ENCODE peak calls at places on chromosomes 11 and 22, in eight cellular contexts. Q, R, V, G, E, T, O and F are unnamed samples. For H3K9me3, the result is how much of the 10 kb centered on the place peaks cover.

GRCh38 chr22:38739300-38740055 is 16.3 kb downstream of the SUN2 start:
- DNase-seq in Q (no peak), R (no peak), V (no peak), G (no peak), E (no peak), T (no peak), O (no peak), F (peak)

GRCh38 chr11:65116370-65117205 is 913 bp downstream of the ZNHIT2 start:
- DNase-seq in Q (peak), R (peak), V (no peak), G (peak), E (no peak), T (peak), O (peak), F (no peak)

GRCh38 chr11:843818-844692 is 1.4 kb downstream of the TSPAN4 start:
- DNase-seq in Q (peak), R (peak), V (peak), G (peak), E (no peak), T (peak), O (peak), F (peak)

GRCh38 chr11:73995731-73996130 is 13.1 kb upstream of the UCP2 start:
- DNase-seq in Q (no peak), R (no peak), V (no peak), G (no peak), E (no peak), T (no peak), O (no peak), F (no peak)

GRCh38 chr11:92702037-92702436 is 267.4 kb upstream of the MTNR1B start:
- DNase-seq in Q (no peak), R (peak), V (no peak), G (no peak), E (no peak), T (no peak), O (no peak), F (no peak)

GRCh38 chr11:36487619-36488018 is 22.5 kb downstream of the TRAF6 start:
- DNase-seq in Q (no peak), R (no peak), V (no peak), G (no peak), E (no peak), T (no peak), O (no peak), F (no peak)

GRCh38 chr11:94583885-94584500 is 16.8 kb downstream of the PIWIL4 start:
- DNase-seq in Q (no peak), R (peak), V (no peak), G (no peak), E (no peak), T (no peak), O (peak), F (no peak)

GRCh38 chr22:39417641-39418040 is 18.1 kb downstream of the TAB1 start:
- DNase-seq in Q (no peak), R (no peak), V (no peak), G (no peak), E (no peak), T (peak), O (no peak), F (no peak)

GRCh38 chr11:86987687-86988086 is 32.5 kb upstream of the FZD4 start:
- DNase-seq in Q (no peak), R (no peak), V (no peak), G (no peak), E (no peak), T (no peak), O (no peak), F (no peak)

GRCh38 chr11:27571151-27571840 is 64.7 kb upstream of the LIN7C start:
- DNase-seq in Q (no peak), R (peak), V (no peak), G (no peak), E (no peak), T (no peak), O (no peak), F (no peak)

DNA sequence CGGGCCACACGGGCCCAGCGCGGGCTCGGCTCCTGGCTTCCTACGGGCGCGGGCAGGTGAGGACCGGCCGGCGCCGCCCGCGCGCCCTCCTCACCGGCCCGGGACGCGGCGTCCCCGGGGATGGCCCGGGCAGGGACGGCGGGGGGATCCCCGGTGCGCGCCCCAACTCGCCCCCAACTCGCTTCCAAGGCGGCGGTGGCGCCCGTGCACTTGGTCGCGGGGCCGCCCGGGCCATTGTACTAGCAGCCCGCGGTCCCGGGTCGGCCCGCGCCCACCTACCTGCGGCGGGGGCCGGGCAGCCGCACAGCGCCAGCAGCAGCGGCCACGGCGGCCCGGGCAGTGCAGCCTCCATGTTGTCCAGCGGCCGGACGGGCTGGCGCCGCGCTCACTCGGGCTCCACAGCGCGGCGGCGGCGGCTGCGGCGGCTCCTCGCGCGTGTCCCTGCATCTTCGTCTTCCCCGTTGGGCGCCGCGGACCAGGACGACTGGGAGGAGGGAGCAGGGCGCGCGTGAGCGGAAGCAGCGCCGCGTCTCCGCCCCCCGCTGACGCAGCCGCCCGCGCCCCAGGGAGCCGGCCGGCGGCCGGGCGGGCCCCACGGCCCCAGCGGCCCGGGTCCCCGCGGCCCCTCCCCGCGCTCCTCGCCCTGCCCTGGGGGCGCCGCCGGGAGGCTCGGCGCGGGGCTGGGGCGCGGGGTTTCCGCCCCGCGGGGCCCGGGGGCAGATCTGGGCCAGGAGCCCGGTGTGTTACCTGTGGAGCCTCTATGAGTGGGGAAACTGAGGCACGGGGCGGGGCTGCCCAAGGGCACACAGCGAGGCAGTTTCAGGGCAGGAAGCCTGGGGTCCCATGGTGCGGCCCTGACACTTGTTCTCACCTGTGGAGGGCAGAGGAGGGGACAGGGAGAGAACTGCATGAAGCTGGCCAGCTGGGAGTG is 159.3 kb upstream of the GRK3 start:
- DNase-seq in Q (peak), R (peak), V (peak), G (peak), E (no peak), T (peak), O (peak), F (peak)
- TF ChIP-seq POLR2A in Q (peak), R (peak), V (peak), G (peak), E (no peak), T (no peak), O (peak), F (no peak)

GRCh38 chr11:102974552-102975280 is 19.2 kb upstream of the MMP13 start:
- DNase-seq in Q (no peak), R (peak), V (no peak), G (no peak), E (no peak), T (no peak), O (no peak), F (no peak)

GRCh38 chr11:102966011-102966410 is 10.5 kb upstream of the MMP13 start:
- DNase-seq in Q (no peak), R (no peak), V (no peak), G (no peak), E (no peak), T (no peak), O (no peak), F (no peak)

GRCh38 chr11:102967497-102967896 is 12.0 kb upstream of the MMP13 start:
- DNase-seq in Q (no peak), R (no peak), V (no peak), G (no peak), E (no peak), T (no peak), O (no peak), F (no peak)

GRCh38 chr11:102971766-102972165 is 16.2 kb upstream of the MMP13 start:
- DNase-seq in Q (no peak), R (peak), V (no peak), G (no peak), E (no peak), T (no peak), O (no peak), F (no peak)
- H3K4me3 ChIP-seq in Q (no peak), R (no peak), V (no peak), G (no peak), E (no peak), T (no peak), O (no peak), F (no peak)

DNA sequence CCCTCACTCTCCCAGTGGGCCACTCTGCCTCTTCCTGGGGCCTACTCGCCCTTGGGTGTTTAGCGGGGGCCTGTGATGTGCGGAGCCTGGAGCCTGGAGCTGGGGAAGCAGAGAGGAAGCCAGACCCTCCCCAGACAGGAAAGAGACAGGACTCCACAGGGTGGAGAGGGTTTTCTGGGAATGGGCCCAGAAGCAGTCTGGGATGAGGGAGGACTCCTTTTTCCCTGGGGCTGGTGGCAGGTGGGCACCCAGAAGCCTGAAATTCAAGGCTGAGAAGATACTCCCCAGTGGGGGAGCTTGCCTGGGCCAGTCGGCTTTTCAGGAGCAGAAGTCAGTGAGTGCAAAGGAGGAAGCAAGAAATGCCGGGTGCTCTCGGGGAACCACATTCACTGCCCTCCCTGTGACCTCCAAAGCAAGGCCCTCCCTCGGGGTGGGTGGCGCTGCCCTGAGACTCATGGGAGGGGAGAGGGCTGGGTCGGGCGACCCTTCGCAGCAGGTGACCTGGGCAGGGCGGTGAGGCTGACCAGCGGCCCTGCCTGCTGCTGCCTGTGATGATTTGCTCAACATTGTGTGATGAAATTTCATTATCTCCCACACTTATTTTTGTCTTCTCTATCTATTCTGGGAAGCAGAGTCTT is 1377.4 kb downstream of the BRD1 start:
- DNase-seq in Q (no peak), R (no peak), V (no peak), G (no peak), E (no peak), T (peak), O (no peak), F (no peak)
- H3K9me3 ChIP-seq in Q (under half), R (half or more), V (under half), G (under half), E (under half), T (under half), O (under half), F (under half)

GRCh38 chr11:14235701-14236100 is 123.3 kb downstream of the RRAS2 start:
- DNase-seq in Q (no peak), R (no peak), V (no peak), G (no peak), E (no peak), T (no peak), O (no peak), F (no peak)
- TF ChIP-seq POLR2A in Q (no peak), R (no peak), V (no peak), G (no peak), E (no peak), T (no peak), O (no peak), F (no peak)